ENCODE peak calls at places on chromosomes 5 and 9, in eight cellular contexts. Q, Y, N, S, H, M, R and L are unnamed samples.

GRCh38 chr5:32233696-32234447 is 59.8 kb upstream of the GOLPH3 start:
- DNase-seq in Q (no peak), Y (no peak), S (no peak), R (no peak), N (no peak), H (peak; percentile 78), M (no peak), L (no peak)

GRCh38 chr9:84296146-84296843 is 44.3 kb downstream of the SLC28A3 start:
- DNase-seq in Q (no peak), R (no peak), N (no peak), M (no peak), S (no peak), H (no peak), Y (no peak), L (no peak)

GRCh38 chr9:112532427-112532826 is 45.8 kb downstream of the KIAA1958 start:
- DNase-seq in H (peak; percentile 5), S (no peak), Q (no peak), R (no peak), Y (no peak), M (no peak), N (no peak), L (no peak)

GRCh38 chr5:99000878-99001277 is 72.1 kb upstream of the CHD1 start:
- DNase-seq in S (no peak), Y (no peak), R (no peak), H (peak; percentile 52), N (no peak), Q (no peak), M (no peak), L (no peak)

GRCh38 chr5:1510631-1511030 is 13.1 kb downstream of the LPCAT1 start:
- DNase-seq in N (no peak), M (no peak), Y (peak; percentile 5), Q (no peak), R (no peak), S (no peak), H (no peak), L (no peak)

GRCh38 chr5:136699661-136700060 is 334.3 kb upstream of the TRPC7 start:
- DNase-seq in R (no peak), S (no peak), H (no peak), N (no peak), Q (no peak), Y (no peak), M (no peak), L (no peak)

GRCh38 chr9:108836771-108837170 is 19.0 kb downstream of the ACTL7B start:
- DNase-seq in N (no peak), S (no peak), Y (no peak), R (no peak), M (no peak), Q (no peak), H (no peak), L (no peak)

GRCh38 chr5:90802695-90803317 is 244.2 kb downstream of the ADGRV1 start:
- DNase-seq in R (peak; percentile 57), Y (no peak), Q (peak; percentile 58), M (peak; percentile 6), H (peak; percentile 49), S (no peak), N (no peak), L (peak; percentile 66)